ENCODE peak calls at places on chromosomes 11 and 22, in four cellular contexts. D is Jurkat, Clone E6-1; N is endothelial cell of umbilical vein; L is CD4-positive, CD25-positive, alpha-beta regulatory T cell. E is an unnamed sample.

GRCh38 chr11:114179234-114179941 is 116.8 kb upstream of the NNMT start:
- DNase-seq in N (peak), D (no peak), L (no peak), E (peak)

GRCh38 chr11:18650859-18651557 is 16.9 kb upstream of the SPTY2D1 start:
- DNase-seq in N (peak), D (peak), L (peak), E (peak)

GRCh38 chr11:66288138-66288865 is 641 bp downstream of the YIF1A start:
- DNase-seq in L (no peak), D (no peak), N (peak), E (peak)

GRCh38 chr11:44637477-44637876 is 72.0 kb downstream of the CD82 start:
- DNase-seq in L (no peak), N (no peak), D (no peak), E (no peak)

GRCh38 chr22:18056161-18056666 is 21.6 kb upstream of the PEX26 start:
- DNase-seq in D (no peak), L (no peak), N (peak), E (peak)

GRCh38 chr11:16815047-16815767 is 76.8 kb downstream of the C11orf58 start:
- DNase-seq in D (no peak), N (no peak), L (no peak), E (peak)

GRCh38 chr11:18171377-18172000 is 1.1 kb upstream of the MRGPRX4 start:
- DNase-seq in N (no peak), D (no peak), L (no peak), E (no peak)

GRCh38 chr11:96781082-96781481 is 391.3 kb downstream of the JRKL start:
- DNase-seq in D (no peak), N (peak), L (no peak), E (no peak)

GRCh38 chr11:83069441-83070043 is 2.2 kb downstream of the RAB30 start:
- DNase-seq in L (no peak), N (peak), D (no peak), E (no peak)

GRCh38 chr22:26552466-26552865 is 37.5 kb downstream of the TPST2 start:
- DNase-seq in N (no peak), D (no peak), L (no peak), E (no peak)

GRCh38 chr11:11279956-11280689 is 72.9 kb downstream of the CSNK2A3 start:
- DNase-seq in D (peak), N (peak), L (no peak), E (no peak)

GRCh38 chr11:119886667-119887230 is 157.7 kb upstream of the NECTIN1 start:
- DNase-seq in D (no peak), N (no peak), L (no peak), E (no peak)

GRCh38 chr11:64703048-64703447 is 19.9 kb downstream of the NRXN2 start:
- DNase-seq in L (no peak), N (no peak), D (no peak), E (no peak)

GRCh38 chr22:29032584-29032983 is 29.0 kb downstream of the C22orf31 start:
- DNase-seq in N (peak), L (no peak), D (no peak), E (peak)

GRCh38 chr22:36010090-36010489 is 18.5 kb downstream of the RBFOX2 start:
- DNase-seq in L (no peak), N (no peak), D (no peak), E (peak)

GRCh38 chr11:129106788-129107187 is 85.3 kb downstream of the ARHGAP32 start:
- DNase-seq in N (no peak), D (no peak), L (no peak), E (no peak)

GRCh38 chr11:72411623-72412532 is 22.5 kb downstream of the CLPB start:
- DNase-seq in N (no peak), D (peak), L (no peak), E (peak)

GRCh38 chr22:47283616-47284270 is 521.3 kb downstream of the TBC1D22A start:
- DNase-seq in L (no peak), D (no peak), N (no peak), E (no peak)

GRCh38 chr11:123233978-123234340 is 38.9 kb upstream of the CLMP start:
- DNase-seq in N (no peak), D (no peak), L (no peak), E (no peak)

GRCh38 chr22:32717337-32718240 is 83.9 kb upstream of the TIMP3 start:
- DNase-seq in N (no peak), L (no peak), D (no peak), E (no peak)

GRCh38 chr22:22410121-22410520 is 98.4 kb downstream of the ZNF280B start:
- DNase-seq in N (no peak), D (peak), L (no peak), E (no peak)

GRCh38 chr11:124676386-124676785 is 2.7 kb downstream of the SPA17 start:
- DNase-seq in L (no peak), D (no peak), N (peak), E (no peak)

GRCh38 chr22:47623056-47623739 is 860.7 kb downstream of the TBC1D22A start:
- DNase-seq in L (no peak), N (no peak), D (no peak), E (no peak)

GRCh38 chr11:15889972-15890371 is 466.4 kb downstream of the SOX6 start:
- DNase-seq in D (no peak), L (no peak), N (no peak), E (no peak)

GRCh38 chr11:74388678-74389327 is 9.4 kb downstream of the PGM2L1 start:
- DNase-seq in N (peak), L (peak), D (peak), E (peak)

GRCh38 chr22:40177738-40178416 is at the start of gene TNRC6B:
- DNase-seq in N (peak), D (peak), L (peak), E (peak)

GRCh38 chr11:30316237-30316636 is 6.7 kb upstream of the ARL14EP start:
- DNase-seq in L (no peak), N (no peak), D (no peak), E (no peak)

GRCh38 chr22:19708323-19709011 is 5.8 kb upstream of the SEPTIN5 start:
- DNase-seq in L (no peak), N (no peak), D (no peak), E (no peak)

GRCh38 chr11:121282886-121283502 is 9.6 kb upstream of the SC5D start:
- DNase-seq in L (no peak), N (no peak), D (no peak), E (no peak)

GRCh38 chr11:64947202-64947814 is 11.6 kb upstream of the GPHA2 start:
- DNase-seq in N (peak), D (no peak), L (no peak), E (no peak)

GRCh38 chr11:6544921-6545850 is 48.1 kb downstream of the DNHD1 start:
- DNase-seq in D (no peak), N (no peak), L (no peak), E (peak)

GRCh38 chr11:134901536-134901935 is 489.5 kb upstream of the B3GAT1 start:
- DNase-seq in D (no peak), L (no peak), N (no peak), E (no peak)
- H3K4me3 ChIP-seq in D (no peak), L (no peak), N (no peak), E (no peak)

GRCh38 chr22:30606455-30607299 is at the start of gene TCN2:
- DNase-seq in L (peak), N (peak), D (no peak), E (peak)

GRCh38 chr22:30604723-30605122 is 2.3 kb upstream of the TCN2 start:
- DNase-seq in D (no peak), L (no peak), N (no peak), E (no peak)

GRCh38 chr22:30607939-30608338 is 965 bp downstream of the TCN2 start:
- DNase-seq in D (no peak), L (no peak), N (no peak), E (no peak)

GRCh38 chr22:30607300-30607930 is 441 bp downstream of the TCN2 start:
- DNase-seq in D (no peak), N (no peak), L (no peak), E (no peak)

GRCh38 chr22:30605449-30606110 is 1.4 kb upstream of the TCN2 start:
- DNase-seq in L (peak), D (no peak), N (peak), E (peak)
- H3K4me3 ChIP-seq in L (no peak), D (no peak), N (peak), E (no peak)

GRCh38 chr11:61962213-61963015 is 5.0 kb downstream of the FTH1 start:
- DNase-seq in L (peak), N (peak), D (no peak), E (no peak)

GRCh38 chr11:61963016-61963281 is 4.5 kb downstream of the FTH1 start:
- DNase-seq in D (no peak), L (peak), N (peak), E (no peak)

GRCh38 chr11:61964941-61965282 is 2.5 kb downstream of the FTH1 start:
- DNase-seq in N (no peak), D (no peak), L (peak), E (no peak)

GRCh38 chr11:61961570-61962212 is 5.7 kb downstream of the FTH1 start:
- DNase-seq in D (no peak), N (no peak), L (peak), E (peak)

DNA sequence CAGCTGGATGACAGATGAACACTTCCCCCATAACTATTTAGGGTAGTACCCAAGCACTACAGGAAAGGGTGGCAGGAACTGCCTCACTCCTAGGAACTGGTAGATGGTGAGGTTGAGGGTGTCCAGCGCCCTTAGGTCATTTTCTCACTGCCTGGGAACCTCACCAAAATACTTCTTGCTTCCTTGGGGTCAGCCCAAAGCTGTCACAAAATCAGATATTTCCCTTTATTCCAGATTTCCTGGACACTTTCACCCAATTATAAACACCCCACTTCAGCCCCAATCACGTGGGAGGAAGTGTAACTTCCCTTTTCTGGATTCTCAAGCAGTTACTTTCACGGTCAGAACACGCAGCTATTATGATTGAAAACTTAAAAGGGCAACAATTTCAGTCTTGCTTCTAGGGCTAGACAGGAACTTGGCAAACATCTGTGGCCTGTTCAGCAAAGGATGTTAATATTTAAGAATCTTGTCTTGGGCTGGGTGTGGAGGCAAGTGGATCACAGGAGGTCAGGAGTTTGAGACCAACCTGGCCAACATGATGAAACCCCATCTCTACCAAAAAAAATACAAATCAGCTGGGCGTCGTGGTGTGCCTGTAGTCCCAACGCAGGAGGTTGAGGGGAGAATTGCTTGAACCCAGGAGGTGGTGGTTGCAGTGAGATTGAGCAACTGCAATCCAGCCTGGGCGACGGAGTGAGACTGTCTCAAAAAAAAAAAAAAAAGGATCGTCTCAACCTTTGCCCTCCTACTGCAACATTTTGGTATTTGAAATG is 4.0 kb downstream of the FTH1 start:
- DNase-seq in D (no peak), N (peak), L (peak), E (peak)
- H3K4me3 ChIP-seq in D (no peak), N (no peak), L (peak), E (no peak)

GRCh38 chr22:38271101-38271500 is 1.7 kb downstream of the TMEM184B start:
- DNase-seq in L (no peak), N (no peak), D (no peak), E (no peak)
- H3K4me3 ChIP-seq in L (no peak), N (no peak), D (no peak), E (no peak)